ENCODE peak calls at places on chromosomes 2 and 18, in four cellular contexts. D is neuronal stem cell, W is OCI-LY7, V is neural progenitor cell. R is an unnamed sample.

GRCh38 chr2:16281451-16282330 is 341.3 kb downstream of the MYCN start:
- DNase-seq in D (no peak), W (peak), V (peak), R (no peak)

GRCh38 chr2:16978291-16978690 is 312.7 kb upstream of the CYRIA start:
- DNase-seq in D (no peak), W (no peak), V (no peak), R (no peak)

GRCh38 chr2:8526403-8526696 is 155.5 kb upstream of the ID2 start:
- DNase-seq in D (no peak), W (no peak), V (no peak), R (no peak)

GRCh38 chr2:162106146-162106551 is 32.1 kb upstream of the DPP4 start:
- DNase-seq in D (no peak), W (no peak), V (no peak), R (no peak)

GRCh38 chr2:18791172-18791797 is 201.9 kb upstream of the NT5C1B start:
- DNase-seq in D (no peak), W (no peak), V (no peak), R (no peak)

GRCh38 chr2:112683550-112684414 is 37.0 kb upstream of the NT5DC4 start:
- DNase-seq in D (no peak), W (no peak), V (no peak), R (no peak)

GRCh38 chr2:14240868-14241267 is 391.6 kb upstream of the LRATD1 start:
- DNase-seq in D (no peak), W (no peak), V (no peak), R (no peak)

GRCh38 chr2:71129891-71130324 is at the start of gene MCEE:
- DNase-seq in D (peak), W (peak), V (peak), R (peak)

GRCh38 chr18:12282436-12283039 is 25.5 kb upstream of the TUBB6 start:
- DNase-seq in D (no peak), W (no peak), V (no peak), R (no peak)

GRCh38 chr2:28507806-28508764 is 12.2 kb downstream of the PLB1 start:
- DNase-seq in D (no peak), W (no peak), V (no peak), R (no peak)

GRCh38 chr2:106053116-106053515 is 141.0 kb downstream of the UXS1 start:
- DNase-seq in D (no peak), W (no peak), V (no peak), R (no peak)

GRCh38 chr2:241009601-241010530 is 11.4 kb downstream of the SNED1 start:
- DNase-seq in D (no peak), W (no peak), V (peak), R (peak)

GRCh38 chr2:159148891-159149290 is 137.6 kb downstream of the WDSUB1 start:
- DNase-seq in D (no peak), W (no peak), V (peak), R (no peak)

GRCh38 chr2:232022733-232023132 is 61.2 kb downstream of the DIS3L2 start:
- DNase-seq in D (no peak), W (no peak), V (no peak), R (no peak)

GRCh38 chr2:83016343-83017110 is 1442.6 kb downstream of the SUCLG1 start:
- DNase-seq in D (no peak), W (no peak), V (peak), R (no peak)

GRCh38 chr2:230765611-230766300 is 53.1 kb downstream of the CAB39 start:
- DNase-seq in D (no peak), W (no peak), V (no peak), R (no peak)

GRCh38 chr2:128504242-128505149 is 185.8 kb upstream of the HS6ST1 start:
- DNase-seq in D (no peak), W (peak), V (no peak), R (no peak)

GRCh38 chr18:54742654-54743053 is 85.6 kb upstream of the RAB27B start:
- DNase-seq in D (no peak), W (no peak), V (no peak), R (peak)

GRCh38 chr18:8224576-8224975 is 384.7 kb upstream of the RAB12 start:
- DNase-seq in D (no peak), W (no peak), V (no peak), R (no peak)

GRCh38 chr2:232892843-232893242 is 22.8 kb downstream of the SNORC start:
- DNase-seq in D (no peak), W (no peak), V (no peak), R (no peak)

GRCh38 chr2:7795358-7796199 is 878.4 kb downstream of the RNF144A start:
- DNase-seq in D (no peak), W (no peak), V (peak), R (no peak)

GRCh38 chr2:16257001-16257724 is 316.8 kb downstream of the MYCN start:
- DNase-seq in D (no peak), W (no peak), V (no peak), R (no peak)

GRCh38 chr2:38959938-38960608 is 70.4 kb downstream of the ARHGEF33 start:
- DNase-seq in D (peak), W (no peak), V (peak), R (peak)

GRCh38 chr2:135870571-135870970 is 5.7 kb downstream of the MCM6 start:
- DNase-seq in D (no peak), W (no peak), V (no peak), R (no peak)

GRCh38 chr2:10557506-10558265 is 109.6 kb upstream of the ODC1 start:
- DNase-seq in D (no peak), W (no peak), V (no peak), R (no peak)

GRCh38 chr18:5275872-5276271 is 19.7 kb downstream of the ZBTB14 start:
- DNase-seq in D (no peak), W (no peak), V (peak), R (no peak)

GRCh38 chr18:9834551-9834950 is 51.2 kb upstream of the TXNDC2 start:
- DNase-seq in D (no peak), W (no peak), V (no peak), R (no peak)

GRCh38 chr2:171924170-171924942 is 2.1 kb downstream of the HAT1 start:
- DNase-seq in D (no peak), W (no peak), V (no peak), R (no peak)

GRCh38 chr2:186780701-186781316 is 68.2 kb downstream of the ZSWIM2 start:
- DNase-seq in D (peak), W (no peak), V (peak), R (no peak)

GRCh38 chr18:8041526-8042111 is 474.5 kb downstream of the PTPRM start:
- DNase-seq in D (no peak), W (no peak), V (no peak), R (no peak)

GRCh38 chr2:176140520-176141317 is 10.6 kb upstream of the HOXD4 start:
- DNase-seq in D (peak), W (peak), V (peak), R (peak)

GRCh38 chr2:43009448-43009847 is 217.0 kb downstream of the ZFP36L2 start:
- DNase-seq in D (no peak), W (no peak), V (no peak), R (no peak)

GRCh38 chr18:36635414-36636096 is 193.2 kb downstream of the TPGS2 start:
- DNase-seq in D (no peak), W (no peak), V (no peak), R (no peak)

R was measured in right atrium auricular region.